ENCODE peak calls at places on chromosomes 16 and 17, in four cellular contexts. One of them, this sample, is unnamed.

GRCh38 chr17:55710829-55711496 is 11.7 kb downstream of the TMEM100 start:
- DNase-seq in endodermal cell: peak
- DNase-seq in spleen: no peak
- DNase-seq in tibial artery: no peak
- DNase-seq in this sample: no peak

GRCh38 chr17:17837966-17838962 is 1.5 kb upstream of the SREBF1 start:
- DNase-seq in endodermal cell: peak
- DNase-seq in spleen: no peak
- DNase-seq in tibial artery: peak
- DNase-seq in this sample: no peak

GRCh38 chr17:15468142-15468541 is 721 bp upstream of the CDRT4 start:
- DNase-seq in endodermal cell: no peak
- DNase-seq in spleen: no peak
- DNase-seq in tibial artery: no peak
- DNase-seq in this sample: no peak

GRCh38 chr17:78577296-78577695 is at the start of gene DNAH17:
- DNase-seq in endodermal cell: no peak
- DNase-seq in spleen: no peak
- DNase-seq in tibial artery: no peak
- DNase-seq in this sample: no peak

GRCh38 chr16:25223964-25224363 is 7.2 kb downstream of the AQP8 start:
- DNase-seq in endodermal cell: no peak
- DNase-seq in spleen: no peak
- DNase-seq in tibial artery: no peak
- DNase-seq in this sample: no peak

GRCh38 chr17:69578385-69578936 is 164.0 kb downstream of the MAP2K6 start:
- DNase-seq in endodermal cell: no peak
- DNase-seq in spleen: no peak
- DNase-seq in tibial artery: no peak
- DNase-seq in this sample: no peak

GRCh38 chr17:76370261-76370993 is 14.0 kb upstream of the SPHK1 start:
- DNase-seq in endodermal cell: no peak
- DNase-seq in spleen: no peak
- DNase-seq in tibial artery: peak
- DNase-seq in this sample: no peak

GRCh38 chr17:61813211-61813610 is 50.1 kb downstream of the BRIP1 start:
- DNase-seq in endodermal cell: no peak
- DNase-seq in spleen: no peak
- DNase-seq in tibial artery: no peak
- DNase-seq in this sample: no peak

GRCh38 chr17:4345569-4345968 is 20.9 kb downstream of the UBE2G1 start:
- DNase-seq in endodermal cell: no peak
- DNase-seq in spleen: no peak
- DNase-seq in tibial artery: no peak
- DNase-seq in this sample: no peak

GRCh38 chr17:74871329-74872076 is 1.3 kb downstream of the FDXR start:
- DNase-seq in endodermal cell: no peak
- DNase-seq in spleen: no peak
- DNase-seq in tibial artery: no peak
- DNase-seq in this sample: no peak

GRCh38 chr16:60346256-60346655 is 1612.1 kb upstream of the GOT2 start:
- DNase-seq in endodermal cell: no peak
- DNase-seq in spleen: no peak
- DNase-seq in tibial artery: no peak
- DNase-seq in this sample: no peak

GRCh38 chr16:52405441-52405840 is 141.5 kb downstream of the TOX3 start:
- DNase-seq in endodermal cell: no peak
- DNase-seq in spleen: no peak
- DNase-seq in tibial artery: no peak
- DNase-seq in this sample: no peak

GRCh38 chr17:2405247-2405926 is 4.5 kb upstream of the MNT start:
- DNase-seq in endodermal cell: peak
- DNase-seq in spleen: no peak
- DNase-seq in tibial artery: no peak
- DNase-seq in this sample: no peak

GRCh38 chr16:67580202-67580601 is 17.9 kb downstream of the CTCF start:
- DNase-seq in endodermal cell: no peak
- DNase-seq in spleen: no peak
- DNase-seq in tibial artery: no peak
- DNase-seq in this sample: no peak

GRCh38 chr17:19812407-19812806 is 55.3 kb downstream of the ULK2 start:
- DNase-seq in endodermal cell: peak
- DNase-seq in spleen: no peak
- DNase-seq in tibial artery: no peak
- DNase-seq in this sample: peak

GRCh38 chr17:58504826-58505351 is 9.5 kb downstream of the MTMR4 start:
- DNase-seq in endodermal cell: peak
- DNase-seq in spleen: no peak
- DNase-seq in tibial artery: no peak
- DNase-seq in this sample: no peak

GRCh38 chr16:29684671-29685070 is 5.7 kb downstream of the QPRT start:
- DNase-seq in endodermal cell: no peak
- DNase-seq in spleen: no peak
- DNase-seq in tibial artery: no peak
- DNase-seq in this sample: no peak

GRCh38 chr17:76968707-76969597 is 100.7 kb downstream of the MGAT5B start:
- DNase-seq in endodermal cell: peak
- DNase-seq in spleen: peak
- DNase-seq in tibial artery: no peak
- DNase-seq in this sample: peak

GRCh38 chr17:40224707-40225092 is 5.6 kb downstream of the WIPF2 start:
- DNase-seq in endodermal cell: no peak
- DNase-seq in spleen: no peak
- DNase-seq in tibial artery: peak
- DNase-seq in this sample: no peak

GRCh38 chr16:29812754-29813643 is 1.0 kb downstream of the PRRT2 start:
- DNase-seq in endodermal cell: no peak
- DNase-seq in spleen: no peak
- DNase-seq in tibial artery: no peak
- DNase-seq in this sample: no peak

GRCh38 chr17:72334205-72334604 is 213.4 kb downstream of the SOX9 start:
- DNase-seq in endodermal cell: no peak
- DNase-seq in spleen: no peak
- DNase-seq in tibial artery: no peak
- DNase-seq in this sample: no peak

GRCh38 chr16:87581867-87582220 is 20.5 kb upstream of the JPH3 start:
- DNase-seq in endodermal cell: no peak
- DNase-seq in spleen: peak
- DNase-seq in tibial artery: peak
- DNase-seq in this sample: no peak

GRCh38 chr16:51971184-51971583 is 575.8 kb downstream of the TOX3 start:
- DNase-seq in endodermal cell: peak
- DNase-seq in spleen: no peak
- DNase-seq in tibial artery: no peak
- DNase-seq in this sample: no peak

GRCh38 chr16:85448557-85449194 is 164.4 kb upstream of the GSE1 start:
- DNase-seq in endodermal cell: no peak
- DNase-seq in spleen: peak
- DNase-seq in tibial artery: no peak
- DNase-seq in this sample: peak

GRCh38 chr17:15048381-15048780 is 216.7 kb downstream of the PMP22 start:
- DNase-seq in endodermal cell: no peak
- DNase-seq in spleen: no peak
- DNase-seq in tibial artery: no peak
- DNase-seq in this sample: no peak

GRCh38 chr17:10683853-10684252 is 13.5 kb downstream of the SCO1 start:
- DNase-seq in endodermal cell: no peak
- DNase-seq in spleen: no peak
- DNase-seq in tibial artery: no peak
- DNase-seq in this sample: no peak

GRCh38 chr17:3602499-3602898 is 6.7 kb downstream of the TRPV1 start:
- DNase-seq in endodermal cell: peak
- DNase-seq in spleen: no peak
- DNase-seq in tibial artery: no peak
- DNase-seq in this sample: no peak

GRCh38 chr17:76485569-76485968 is 15.7 kb downstream of the RHBDF2 start:
- DNase-seq in endodermal cell: no peak
- DNase-seq in spleen: no peak
- DNase-seq in tibial artery: no peak
- DNase-seq in this sample: no peak

GRCh38 chr17:79626156-79626890 is 15.5 kb upstream of the RBFOX3 start:
- DNase-seq in endodermal cell: peak
- DNase-seq in spleen: peak
- DNase-seq in tibial artery: peak
- DNase-seq in this sample: peak

GRCh38 chr17:15350777-15351486 is 9.5 kb upstream of the TEKT3 start:
- DNase-seq in endodermal cell: no peak
- DNase-seq in spleen: no peak
- DNase-seq in tibial artery: no peak
- DNase-seq in this sample: no peak

GRCh38 chr17:81436294-81436849 is 41.1 kb downstream of the BAHCC1 start:
- DNase-seq in endodermal cell: no peak
- DNase-seq in spleen: no peak
- DNase-seq in tibial artery: no peak
- DNase-seq in this sample: no peak

GRCh38 chr16:18832613-18833012 is 31.3 kb upstream of the ARL6IP1 start:
- DNase-seq in endodermal cell: no peak
- DNase-seq in spleen: no peak
- DNase-seq in tibial artery: no peak
- DNase-seq in this sample: no peak
- H3K27ac ChIP-seq in endodermal cell: no peak
- H3K27ac ChIP-seq in spleen: no peak
- H3K27ac ChIP-seq in tibial artery: no peak
- H3K27ac ChIP-seq in this sample: no peak

GRCh38 chr17:29572691-29573557 is 4.4 kb downstream of the TP53I13 start:
- DNase-seq in endodermal cell: peak
- DNase-seq in spleen: peak
- DNase-seq in tibial artery: peak
- DNase-seq in this sample: peak
- TF ChIP-seq CTCF in endodermal cell: peak
- TF ChIP-seq CTCF in spleen: peak
- TF ChIP-seq CTCF in tibial artery: peak
- TF ChIP-seq CTCF in this sample: peak

DNA sequence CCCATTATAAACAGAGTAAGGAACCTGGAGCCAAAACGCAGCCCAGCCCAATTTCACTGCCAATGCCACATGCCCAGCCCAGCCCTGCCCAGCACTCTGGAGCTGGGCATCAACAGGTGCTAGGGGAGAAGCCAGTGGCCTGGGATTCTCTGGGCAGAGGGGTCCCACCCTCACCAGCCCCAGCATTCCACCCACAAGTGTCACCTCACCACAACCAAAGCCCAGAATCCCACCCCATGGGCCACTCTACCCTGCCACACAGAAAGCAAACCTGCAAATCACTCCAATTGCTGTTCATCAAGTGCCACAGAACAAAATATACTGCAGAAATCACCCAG is 102.5 kb upstream of the CDH5 start:
- DNase-seq in endodermal cell: peak
- DNase-seq in spleen: no peak
- DNase-seq in tibial artery: no peak
- DNase-seq in this sample: no peak
- H3K27ac ChIP-seq in endodermal cell: no peak
- H3K27ac ChIP-seq in spleen: no peak
- H3K27ac ChIP-seq in tibial artery: no peak
- H3K27ac ChIP-seq in this sample: no peak

GRCh38 chr17:8900626-8901585 is 33.4 kb upstream of the PIK3R6 start:
- DNase-seq in endodermal cell: peak
- DNase-seq in spleen: no peak
- DNase-seq in tibial artery: peak
- DNase-seq in this sample: no peak
- TF ChIP-seq CTCF in endodermal cell: peak
- TF ChIP-seq CTCF in spleen: no peak
- TF ChIP-seq CTCF in tibial artery: no peak
- TF ChIP-seq CTCF in this sample: no peak

GRCh38 chr17:45264430-45264829 is 2.5 kb upstream of the SPATA32 start:
- DNase-seq in endodermal cell: no peak
- DNase-seq in spleen: peak
- DNase-seq in tibial artery: no peak
- DNase-seq in this sample: no peak
- H3K27ac ChIP-seq in endodermal cell: no peak
- H3K27ac ChIP-seq in spleen: no peak
- H3K27ac ChIP-seq in tibial artery: no peak
- H3K27ac ChIP-seq in this sample: no peak

DNA sequence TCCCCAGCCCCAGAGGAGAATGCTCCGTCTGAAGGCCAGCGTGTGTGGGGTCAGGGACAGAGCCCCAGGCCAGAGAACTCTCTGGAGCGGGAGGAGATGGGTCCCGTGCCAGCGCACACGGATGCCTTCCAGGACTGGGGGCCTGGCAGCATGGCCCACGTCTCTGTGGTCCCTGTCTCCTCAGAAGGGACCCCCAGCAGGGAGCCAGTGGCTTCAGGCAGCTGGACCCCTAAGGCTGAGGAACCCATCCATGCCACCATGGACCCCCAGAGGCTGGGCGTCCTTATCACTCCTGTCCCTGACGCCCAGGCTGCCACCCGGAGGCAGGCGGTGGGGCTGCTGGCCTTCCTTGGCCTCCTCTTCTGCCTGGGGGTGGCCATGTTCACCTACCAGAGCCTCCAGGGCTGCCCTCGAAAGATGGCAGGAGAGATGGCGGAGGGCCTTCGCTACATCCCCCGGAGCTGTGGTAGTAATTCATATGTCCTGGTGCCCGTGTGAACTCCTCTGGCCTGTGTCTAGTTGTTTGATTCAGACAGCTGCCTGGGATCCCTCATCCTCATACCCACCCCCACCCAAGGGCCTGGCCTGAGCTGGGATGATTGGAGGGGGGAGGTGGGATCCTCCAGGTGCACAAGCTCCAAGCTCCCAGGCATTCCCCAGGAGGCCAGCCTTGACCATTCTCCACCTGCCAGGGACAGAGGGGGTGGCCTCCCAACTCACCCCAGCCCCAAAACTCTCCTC is 10.4 kb downstream of the CX3CL1 start:
- DNase-seq in endodermal cell: no peak
- DNase-seq in spleen: no peak
- DNase-seq in tibial artery: no peak
- DNase-seq in this sample: no peak
- TF ChIP-seq CTCF in endodermal cell: peak
- TF ChIP-seq CTCF in spleen: no peak
- TF ChIP-seq CTCF in tibial artery: no peak
- TF ChIP-seq CTCF in this sample: no peak

GRCh38 chr16:12450381-12450780 is 353.3 kb downstream of the CPPED1 start:
- DNase-seq in endodermal cell: no peak
- DNase-seq in spleen: no peak
- DNase-seq in tibial artery: no peak
- DNase-seq in this sample: no peak

GRCh38 chr16:12453832-12454231 is 349.9 kb downstream of the CPPED1 start:
- DNase-seq in endodermal cell: no peak
- DNase-seq in spleen: no peak
- DNase-seq in tibial artery: no peak
- DNase-seq in this sample: no peak

GRCh38 chr16:12449374-12449773 is 354.3 kb downstream of the CPPED1 start:
- DNase-seq in endodermal cell: no peak
- DNase-seq in spleen: no peak
- DNase-seq in tibial artery: no peak
- DNase-seq in this sample: no peak

GRCh38 chr16:12452549-12452948 is 351.1 kb downstream of the CPPED1 start:
- DNase-seq in endodermal cell: no peak
- DNase-seq in spleen: no peak
- DNase-seq in tibial artery: no peak
- DNase-seq in this sample: no peak

GRCh38 chr16:12449795-12450194 is 353.9 kb downstream of the CPPED1 start:
- DNase-seq in endodermal cell: no peak
- DNase-seq in spleen: no peak
- DNase-seq in tibial artery: no peak
- DNase-seq in this sample: no peak
- H3K27ac ChIP-seq in endodermal cell: no peak
- H3K27ac ChIP-seq in spleen: no peak
- H3K27ac ChIP-seq in tibial artery: no peak
- H3K27ac ChIP-seq in this sample: no peak

GRCh38 chr16:1863681-1864460 is 8.1 kb downstream of the MEIOB start:
- DNase-seq in endodermal cell: no peak
- DNase-seq in spleen: no peak
- DNase-seq in tibial artery: no peak
- DNase-seq in this sample: no peak
- TF ChIP-seq CTCF in endodermal cell: peak
- TF ChIP-seq CTCF in spleen: peak
- TF ChIP-seq CTCF in tibial artery: peak
- TF ChIP-seq CTCF in this sample: peak

This sample was measured in CD4-positive, alpha-beta T cell.